ENCODE peak calls at places on chromosome 6, in five cellular contexts. E is cardiac muscle cell; Z is progenitor cell of endocrine pancreas; C is memory B cell; S is activated T-helper 9 cell treated with anti-CD3 and anti-CD28 coated beads, Interleukin-2, amount 50 U/mL, for 16 hours. G is an unnamed sample.

GRCh38 chr6:33279971-33280511 is 3.1 kb downstream of the B3GALT4 start:
- DNase-seq in E (peak; percentile 69), Z (peak; percentile 42), C (no peak), S (no peak), G (peak; percentile 75)

GRCh38 chr6:4727671-4728435 is 48.4 kb upstream of the CDYL start:
- DNase-seq in E (peak; percentile 60), Z (no peak), C (no peak), S (no peak), G (no peak)

GRCh38 chr6:133235219-133235618 is 5.9 kb upstream of the EYA4 start:
- DNase-seq in E (no peak), Z (no peak), C (no peak), S (no peak), G (no peak)

GRCh38 chr6:113944701-113945100 is 26.2 kb downstream of the HDAC2 start:
- DNase-seq in E (no peak), Z (no peak), C (no peak), S (no peak), G (no peak)

GRCh38 chr6:17714879-17715860 is 8.4 kb upstream of the NUP153 start:
- DNase-seq in E (no peak), Z (no peak), C (no peak), S (no peak), G (no peak)

GRCh38 chr6:135372758-135373157 is 124.8 kb downstream of the AHI1 start:
- DNase-seq in E (no peak), Z (no peak), C (no peak), S (no peak), G (no peak)

GRCh38 chr6:118586741-118587485 is 38.8 kb downstream of the PLN start:
- DNase-seq in E (no peak), Z (no peak), C (no peak), S (no peak), G (no peak)

GRCh38 chr6:170247178-170247701 is 43.6 kb downstream of the DLL1 start:
- DNase-seq in E (no peak), Z (no peak), C (no peak), S (no peak), G (no peak)

GRCh38 chr6:165833355-165833754 is 170.3 kb upstream of the PDE10A start:
- DNase-seq in E (no peak), Z (no peak), C (no peak), S (no peak), G (no peak)

G was measured in HAP-1.